ENCODE peak calls at places on chromosomes 1 and 21, in six cellular contexts. F, S, Y, R, O and A are unnamed samples.

GRCh38 chr1:20981903-20982695 is 194.6 kb downstream of the EIF4G3 start:
- DNase-seq in S (no peak), Y (peak; percentile 28), O (no peak), F (no peak), R (no peak), A (no peak)

GRCh38 chr1:53046930-53047329 is 15.1 kb upstream of the PODN start:
- DNase-seq in F (no peak), R (no peak), S (no peak), Y (peak; percentile 12), O (no peak), A (no peak)

GRCh38 chr1:155983191-155984023 is 5.1 kb upstream of the ARHGEF2 start:
- DNase-seq in O (no peak), R (no peak), F (no peak), Y (peak; percentile 44), S (peak; percentile 54), A (no peak)

GRCh38 chr1:156495401-156496140 is 5.0 kb downstream of the MEF2D start:
- DNase-seq in F (peak; percentile 28), O (no peak), S (no peak), R (no peak), Y (no peak), A (no peak)

GRCh38 chr1:228836954-228837481 is 101.7 kb downstream of the RHOU start:
- DNase-seq in F (no peak), Y (no peak), O (no peak), R (no peak), S (peak; percentile 24), A (no peak)

GRCh38 chr21:32368386-32368785 is 24.4 kb downstream of the URB1 start:
- DNase-seq in S (no peak), R (no peak), O (no peak), F (no peak), Y (no peak), A (no peak)

GRCh38 chr1:155261401-155261887 is 716 bp downstream of the SCAMP3 start:
- DNase-seq in Y (no peak), S (no peak), R (no peak), F (no peak), O (no peak), A (no peak)

GRCh38 chr1:39701092-39701460 is 9.8 kb upstream of the HPCAL4 start:
- DNase-seq in F (no peak), O (no peak), R (no peak), S (no peak), Y (no peak), A (no peak)

GRCh38 chr1:9782116-9782751 is 41.5 kb downstream of the CLSTN1 start:
- DNase-seq in R (no peak), O (no peak), Y (no peak), S (no peak), F (no peak), A (no peak)

GRCh38 chr1:215407575-215407974 is 159.5 kb upstream of the KCTD3 start:
- DNase-seq in Y (no peak), R (no peak), S (no peak), F (no peak), O (no peak), A (no peak)

GRCh38 chr1:59076612-59077011 is 220.3 kb upstream of the FGGY start:
- DNase-seq in O (no peak), R (no peak), F (no peak), S (no peak), Y (no peak), A (no peak)

GRCh38 chr1:200710166-200710565 is 28.5 kb upstream of the CAMSAP2 start:
- DNase-seq in F (no peak), Y (no peak), S (no peak), O (no peak), R (no peak), A (no peak)

GRCh38 chr1:158396646-158397045 is 2.6 kb downstream of the OR10T2 start:
- DNase-seq in Y (no peak), F (no peak), R (no peak), O (no peak), S (no peak), A (no peak)

GRCh38 chr21:44320847-44321246 is 18.3 kb downstream of the CFAP410 start:
- DNase-seq in F (no peak), O (no peak), Y (no peak), R (no peak), S (no peak), A (no peak)

GRCh38 chr1:93845554-93846150 is 33.4 kb downstream of the DNTTIP2 start:
- DNase-seq in S (no peak), O (no peak), Y (peak; percentile 64), F (no peak), R (no peak), A (no peak)

GRCh38 chr1:5647226-5647625 is 345.0 kb downstream of the NPHP4 start:
- DNase-seq in R (no peak), F (no peak), O (no peak), Y (no peak), S (peak; percentile 29), A (no peak)

GRCh38 chr1:223179280-223179679 is 36.2 kb upstream of the TLR5 start:
- DNase-seq in Y (no peak), R (no peak), F (no peak), S (no peak), O (no peak), A (no peak)

GRCh38 chr1:181086926-181087325 is 1.6 kb upstream of the IER5 start:
- DNase-seq in O (no peak), R (no peak), Y (no peak), F (no peak), S (no peak), A (no peak)

GRCh38 chr1:13498553-13498952 is 15.2 kb downstream of the LRRC38 start:
- DNase-seq in R (no peak), O (no peak), Y (no peak), F (no peak), S (no peak), A (no peak)

GRCh38 chr1:113109908-113110554 is 37.0 kb downstream of the LRIG2 start:
- DNase-seq in F (no peak), R (no peak), S (no peak), O (no peak), Y (no peak), A (no peak)

GRCh38 chr1:32205401-32206370 is at the start of gene IQCC:
- DNase-seq in R (peak; percentile 93), O (peak; percentile 46), Y (peak; percentile 78), S (peak; percentile 93), F (peak; percentile 98), A (peak; percentile 95)

GRCh38 chr1:171717080-171717479 is 24.8 kb downstream of the VAMP4 start:
- DNase-seq in O (no peak), F (no peak), S (no peak), R (no peak), Y (no peak), A (no peak)

GRCh38 chr1:171718216-171718615 is 23.6 kb downstream of the VAMP4 start:
- DNase-seq in Y (no peak), S (no peak), R (no peak), O (no peak), F (no peak), A (no peak)

GRCh38 chr1:171715813-171716251 is 26.0 kb downstream of the VAMP4 start:
- DNase-seq in O (no peak), R (no peak), S (no peak), F (no peak), Y (peak; percentile 10), A (no peak)

GRCh38 chr1:171718848-171719247 is 23.0 kb downstream of the VAMP4 start:
- DNase-seq in S (no peak), F (no peak), R (no peak), O (no peak), Y (no peak), A (no peak)

DNA sequence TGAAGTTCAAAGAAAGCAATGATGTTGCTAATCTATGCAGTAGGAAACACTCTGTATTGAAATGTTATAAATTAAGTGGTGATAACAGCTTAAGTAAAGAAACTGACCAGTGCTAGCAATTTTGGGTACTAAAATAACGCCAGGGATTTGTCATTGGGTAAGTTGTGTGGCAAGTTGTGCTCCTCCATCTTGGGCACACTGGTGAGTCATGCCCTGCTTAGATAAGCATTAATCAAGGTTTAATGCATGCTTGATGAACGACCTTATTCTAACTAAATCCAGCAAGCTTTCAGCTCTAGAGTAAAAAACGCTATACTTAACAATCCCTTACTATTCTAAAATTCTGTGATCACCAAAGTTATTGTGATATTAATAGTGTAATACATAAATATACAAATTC is 25.2 kb downstream of the VAMP4 start:
- DNase-seq in S (no peak), O (no peak), Y (no peak), R (no peak), F (no peak), A (no peak)
- TF ChIP-seq POLR2A in S (no peak), O (no peak), Y (no peak), R (no peak), F (no peak), A (no peak)

DNA sequence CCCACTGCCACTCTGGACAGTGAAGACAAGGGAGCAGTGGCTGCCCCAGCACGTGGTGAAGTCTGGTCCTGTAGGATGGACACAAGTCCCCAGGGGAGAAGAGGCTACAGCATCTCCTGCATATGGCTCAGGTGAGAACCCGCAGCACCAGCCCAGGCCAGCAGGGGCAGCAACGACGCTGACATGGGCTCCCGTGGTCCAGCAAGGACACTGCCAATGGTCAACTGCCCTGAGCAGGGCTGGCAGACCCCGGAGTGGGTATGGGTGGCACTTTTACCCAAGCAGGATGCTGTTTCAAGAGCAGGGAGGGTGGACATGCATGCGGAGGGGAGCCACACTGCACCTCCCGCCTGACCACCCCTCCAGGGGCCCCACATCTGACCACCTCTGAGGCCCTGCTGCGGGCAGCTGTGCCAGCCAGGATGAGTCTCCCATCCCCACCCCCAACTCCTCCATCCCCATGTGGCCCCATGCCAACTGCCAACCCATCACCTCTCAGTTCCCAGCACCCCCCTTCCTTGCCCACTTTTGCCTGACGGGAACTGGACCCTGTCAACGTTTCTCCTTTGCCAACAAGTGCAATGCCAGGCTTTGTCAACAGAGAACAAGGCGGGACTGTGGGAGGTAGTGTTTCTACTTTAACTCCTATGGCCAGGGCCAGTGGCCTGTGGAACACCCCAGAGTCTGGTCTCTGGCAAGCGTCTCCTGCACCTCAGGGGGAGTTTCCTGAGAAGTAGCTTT is 8.6 kb downstream of the MORN1 start:
- DNase-seq in O (no peak), Y (peak; percentile 36), F (peak; percentile 60), S (peak; percentile 88), R (peak; percentile 68), A (no peak)
- TF ChIP-seq TAF1 in O (no peak), Y (no peak), F (no peak), S (no peak), R (no peak), A (no peak)

DNA sequence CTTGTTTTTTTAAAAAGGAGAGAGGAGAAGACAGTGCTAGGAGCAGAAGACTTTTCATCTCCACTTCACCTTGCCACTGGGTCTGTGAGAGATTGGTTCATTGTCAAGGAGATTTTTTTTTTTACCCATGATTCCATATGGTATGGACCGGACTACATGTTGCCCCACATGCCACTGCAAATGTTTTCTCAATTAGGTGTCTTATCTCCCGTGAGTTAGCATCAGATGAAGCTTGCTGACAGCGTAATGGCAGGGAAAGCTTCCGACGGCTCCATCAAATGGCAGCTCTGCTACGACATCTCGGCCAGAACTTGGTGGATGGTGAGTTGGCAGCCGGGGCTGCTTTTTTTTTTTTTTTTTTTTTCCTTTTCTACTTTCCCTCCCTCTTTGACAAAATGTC is 217.2 kb upstream of the NFIA start:
- DNase-seq in O (no peak), S (no peak), Y (no peak), F (no peak), R (no peak), A (no peak)
- TF ChIP-seq POLR2AphosphoS5 in O (no peak), S (no peak), Y (no peak), F (no peak), R (no peak), A (no peak)

DNA sequence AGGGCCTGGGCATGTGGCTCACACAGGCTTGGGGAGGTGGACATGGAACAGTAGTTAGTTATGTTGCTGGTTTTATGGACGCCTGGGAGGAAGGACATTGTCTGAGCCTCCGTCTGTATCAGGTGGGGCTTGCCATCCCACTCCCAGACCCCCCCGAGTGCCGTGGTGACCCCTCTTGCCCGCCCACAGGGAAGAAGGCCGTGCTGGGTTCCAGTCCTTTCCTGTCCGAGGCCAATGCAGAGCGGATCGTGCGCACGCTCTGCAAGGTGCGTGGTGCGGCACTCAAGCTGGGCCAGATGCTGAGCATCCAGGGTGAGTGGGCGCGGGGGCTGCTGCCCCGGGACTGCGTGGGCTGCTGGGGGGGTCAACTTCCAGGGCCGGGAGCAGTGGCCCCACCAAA is 41.7 kb downstream of the COQ8A start:
- DNase-seq in O (no peak), Y (no peak), R (no peak), S (no peak), F (no peak), A (no peak)
- TF ChIP-seq POLR2A in O (no peak), Y (no peak), R (no peak), S (no peak), F (no peak), A (no peak)